ENCODE peak calls at places on chromosomes 12 and 14, in seven cellular contexts. One of them, this sample, is unnamed.

GRCh38 chr12:18045446-18046001 is 44.5 kb downstream of the RERGL start:
- DNase-seq in endothelial cell of umbilical vein: no peak
- DNase-seq in pancreas: no peak
- DNase-seq in tibial artery: no peak
- DNase-seq in AG04450: no peak
- DNase-seq in mucosa of descending colon: no peak
- DNase-seq in astrocyte of the spinal cord: no peak
- DNase-seq in this sample: no peak

GRCh38 chr12:43937947-43938346 is 102.1 kb downstream of the TMEM117 start:
- DNase-seq in AG04450: no peak
- DNase-seq in endothelial cell of umbilical vein: peak
- DNase-seq in tibial artery: no peak
- DNase-seq in pancreas: no peak
- DNase-seq in mucosa of descending colon: no peak
- DNase-seq in astrocyte of the spinal cord: no peak
- DNase-seq in this sample: no peak

GRCh38 chr14:67814826-67815225 is 1.6 kb downstream of the ZFYVE26 start:
- DNase-seq in astrocyte of the spinal cord: no peak
- DNase-seq in mucosa of descending colon: no peak
- DNase-seq in tibial artery: no peak
- DNase-seq in endothelial cell of umbilical vein: no peak
- DNase-seq in AG04450: no peak
- DNase-seq in pancreas: no peak
- DNase-seq in this sample: no peak

GRCh38 chr12:25684070-25684469 is 131.0 kb upstream of the LMNTD1 start:
- DNase-seq in endothelial cell of umbilical vein: no peak
- DNase-seq in astrocyte of the spinal cord: no peak
- DNase-seq in AG04450: no peak
- DNase-seq in mucosa of descending colon: no peak
- DNase-seq in pancreas: no peak
- DNase-seq in tibial artery: no peak
- DNase-seq in this sample: no peak

GRCh38 chr14:28941758-28942157 is 175.2 kb downstream of the FOXG1 start:
- DNase-seq in AG04450: no peak
- DNase-seq in astrocyte of the spinal cord: no peak
- DNase-seq in endothelial cell of umbilical vein: no peak
- DNase-seq in mucosa of descending colon: no peak
- DNase-seq in tibial artery: no peak
- DNase-seq in pancreas: no peak
- DNase-seq in this sample: no peak

GRCh38 chr14:106691601-106692291 is 1165.4 kb downstream of the TMEM121 start:
- DNase-seq in mucosa of descending colon: peak
- DNase-seq in AG04450: no peak
- DNase-seq in tibial artery: no peak
- DNase-seq in endothelial cell of umbilical vein: no peak
- DNase-seq in astrocyte of the spinal cord: no peak
- DNase-seq in pancreas: peak
- DNase-seq in this sample: peak

GRCh38 chr14:60720962-60721330 is 3.2 kb downstream of the SIX4 start:
- DNase-seq in mucosa of descending colon: no peak
- DNase-seq in tibial artery: no peak
- DNase-seq in AG04450: no peak
- DNase-seq in endothelial cell of umbilical vein: no peak
- DNase-seq in astrocyte of the spinal cord: no peak
- DNase-seq in pancreas: no peak
- DNase-seq in this sample: no peak

GRCh38 chr12:112096667-112097066 is 11.9 kb downstream of the NAA25 start:
- DNase-seq in tibial artery: no peak
- DNase-seq in endothelial cell of umbilical vein: peak
- DNase-seq in mucosa of descending colon: no peak
- DNase-seq in pancreas: no peak
- DNase-seq in astrocyte of the spinal cord: peak
- DNase-seq in AG04450: no peak
- DNase-seq in this sample: no peak

GRCh38 chr14:104805326-104805678 is 4.4 kb downstream of the ZBTB42 start:
- DNase-seq in pancreas: peak
- DNase-seq in astrocyte of the spinal cord: peak
- DNase-seq in tibial artery: no peak
- DNase-seq in endothelial cell of umbilical vein: no peak
- DNase-seq in AG04450: peak
- DNase-seq in mucosa of descending colon: no peak
- DNase-seq in this sample: no peak

GRCh38 chr14:104248203-104249055 is 110.0 kb downstream of the KIF26A start:
- DNase-seq in astrocyte of the spinal cord: no peak
- DNase-seq in mucosa of descending colon: no peak
- DNase-seq in AG04450: no peak
- DNase-seq in pancreas: no peak
- DNase-seq in tibial artery: no peak
- DNase-seq in endothelial cell of umbilical vein: no peak
- DNase-seq in this sample: no peak

GRCh38 chr12:126974779-126975178 is 1292.2 kb upstream of the TMEM132C start:
- DNase-seq in tibial artery: no peak
- DNase-seq in astrocyte of the spinal cord: no peak
- DNase-seq in AG04450: no peak
- DNase-seq in mucosa of descending colon: no peak
- DNase-seq in pancreas: no peak
- DNase-seq in endothelial cell of umbilical vein: no peak
- DNase-seq in this sample: no peak

GRCh38 chr12:122790393-122791075 is 16.2 kb downstream of the CCDC62 start:
- DNase-seq in pancreas: no peak
- DNase-seq in AG04450: no peak
- DNase-seq in tibial artery: no peak
- DNase-seq in astrocyte of the spinal cord: peak
- DNase-seq in endothelial cell of umbilical vein: no peak
- DNase-seq in mucosa of descending colon: no peak
- DNase-seq in this sample: no peak

GRCh38 chr14:103281496-103282231 is 52.4 kb upstream of the EIF5 start:
- DNase-seq in AG04450: no peak
- DNase-seq in mucosa of descending colon: peak
- DNase-seq in tibial artery: no peak
- DNase-seq in endothelial cell of umbilical vein: peak
- DNase-seq in astrocyte of the spinal cord: peak
- DNase-seq in pancreas: no peak
- DNase-seq in this sample: no peak

GRCh38 chr14:68636597-68636996 is 156.3 kb downstream of the ZFP36L1 start:
- DNase-seq in mucosa of descending colon: no peak
- DNase-seq in AG04450: no peak
- DNase-seq in endothelial cell of umbilical vein: no peak
- DNase-seq in astrocyte of the spinal cord: no peak
- DNase-seq in tibial artery: no peak
- DNase-seq in pancreas: no peak
- DNase-seq in this sample: no peak

GRCh38 chr12:57476162-57476992 is 3.3 kb downstream of the ARHGAP9 start:
- DNase-seq in AG04450: no peak
- DNase-seq in astrocyte of the spinal cord: no peak
- DNase-seq in mucosa of descending colon: no peak
- DNase-seq in endothelial cell of umbilical vein: no peak
- DNase-seq in tibial artery: no peak
- DNase-seq in pancreas: no peak
- DNase-seq in this sample: peak

GRCh38 chr12:57476993-57477709 is 2.5 kb downstream of the ARHGAP9 start:
- DNase-seq in AG04450: no peak
- DNase-seq in tibial artery: no peak
- DNase-seq in pancreas: no peak
- DNase-seq in endothelial cell of umbilical vein: no peak
- DNase-seq in mucosa of descending colon: no peak
- DNase-seq in astrocyte of the spinal cord: no peak
- DNase-seq in this sample: no peak

GRCh38 chr12:57477710-57478681 is 1.7 kb downstream of the ARHGAP9 start:
- DNase-seq in AG04450: no peak
- DNase-seq in mucosa of descending colon: no peak
- DNase-seq in astrocyte of the spinal cord: no peak
- DNase-seq in pancreas: no peak
- DNase-seq in endothelial cell of umbilical vein: no peak
- DNase-seq in tibial artery: no peak
- DNase-seq in this sample: peak

GRCh38 chr12:57479376-57480115 is at the start of gene ARHGAP9:
- DNase-seq in mucosa of descending colon: no peak
- DNase-seq in endothelial cell of umbilical vein: no peak
- DNase-seq in pancreas: no peak
- DNase-seq in tibial artery: no peak
- DNase-seq in AG04450: no peak
- DNase-seq in astrocyte of the spinal cord: no peak
- DNase-seq in this sample: no peak

GRCh38 chr12:57479043-57479375 is 657 bp downstream of the ARHGAP9 start:
- DNase-seq in endothelial cell of umbilical vein: no peak
- DNase-seq in pancreas: no peak
- DNase-seq in AG04450: no peak
- DNase-seq in astrocyte of the spinal cord: no peak
- DNase-seq in mucosa of descending colon: no peak
- DNase-seq in tibial artery: no peak
- DNase-seq in this sample: no peak
- H3K4me3 ChIP-seq in endothelial cell of umbilical vein: no peak
- H3K4me3 ChIP-seq in pancreas: no peak
- H3K4me3 ChIP-seq in AG04450: no peak
- H3K4me3 ChIP-seq in astrocyte of the spinal cord: no peak
- H3K4me3 ChIP-seq in mucosa of descending colon: no peak
- H3K4me3 ChIP-seq in tibial artery: no peak
- H3K4me3 ChIP-seq in this sample: no peak

DNA sequence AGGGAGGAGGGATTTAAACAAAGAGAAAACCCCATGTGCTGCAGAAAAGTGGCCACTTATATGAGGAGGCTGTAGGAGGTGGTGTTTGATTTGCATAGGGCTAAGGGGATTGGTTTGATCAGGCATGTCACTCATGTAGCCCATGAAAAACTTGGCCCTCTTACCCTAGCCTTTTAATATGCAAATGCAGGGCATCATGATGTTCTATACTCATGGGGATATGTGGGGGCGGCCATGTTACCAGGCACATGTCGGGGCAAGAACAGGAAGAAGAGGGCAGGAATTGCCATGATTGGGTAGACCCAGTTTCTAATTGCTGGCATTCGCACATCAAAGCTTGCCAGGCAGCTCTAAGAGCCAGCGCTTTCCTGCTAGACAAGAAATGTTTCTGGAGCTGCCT is 28.8 kb downstream of the KLRK1 start:
- DNase-seq in endothelial cell of umbilical vein: no peak
- DNase-seq in astrocyte of the spinal cord: no peak
- DNase-seq in AG04450: no peak
- DNase-seq in tibial artery: no peak
- DNase-seq in mucosa of descending colon: no peak
- DNase-seq in pancreas: no peak
- DNase-seq in this sample: no peak
- H3K4me3 ChIP-seq in endothelial cell of umbilical vein: no peak
- H3K4me3 ChIP-seq in astrocyte of the spinal cord: no peak
- H3K4me3 ChIP-seq in AG04450: no peak
- H3K4me3 ChIP-seq in tibial artery: no peak
- H3K4me3 ChIP-seq in mucosa of descending colon: no peak
- H3K4me3 ChIP-seq in pancreas: no peak
- H3K4me3 ChIP-seq in this sample: no peak

GRCh38 chr14:77561881-77562280 is 54.6 kb downstream of the SPTLC2 start:
- DNase-seq in AG04450: no peak
- DNase-seq in tibial artery: no peak
- DNase-seq in endothelial cell of umbilical vein: no peak
- DNase-seq in mucosa of descending colon: no peak
- DNase-seq in astrocyte of the spinal cord: no peak
- DNase-seq in pancreas: no peak
- DNase-seq in this sample: no peak

GRCh38 chr14:77562681-77563080 is 53.8 kb downstream of the SPTLC2 start:
- DNase-seq in endothelial cell of umbilical vein: no peak
- DNase-seq in AG04450: peak
- DNase-seq in astrocyte of the spinal cord: peak
- DNase-seq in mucosa of descending colon: no peak
- DNase-seq in pancreas: no peak
- DNase-seq in tibial artery: no peak
- DNase-seq in this sample: no peak

GRCh38 chr14:77556946-77557345 is 58.3 kb upstream of the ISM2 start:
- DNase-seq in mucosa of descending colon: no peak
- DNase-seq in endothelial cell of umbilical vein: no peak
- DNase-seq in pancreas: no peak
- DNase-seq in tibial artery: no peak
- DNase-seq in astrocyte of the spinal cord: no peak
- DNase-seq in AG04450: no peak
- DNase-seq in this sample: no peak

GRCh38 chr14:77557391-77557790 is 58.8 kb upstream of the ISM2 start:
- DNase-seq in pancreas: no peak
- DNase-seq in endothelial cell of umbilical vein: no peak
- DNase-seq in astrocyte of the spinal cord: no peak
- DNase-seq in mucosa of descending colon: no peak
- DNase-seq in AG04450: no peak
- DNase-seq in tibial artery: no peak
- DNase-seq in this sample: no peak

GRCh38 chr14:77559381-77559780 is 57.1 kb downstream of the SPTLC2 start:
- DNase-seq in AG04450: no peak
- DNase-seq in pancreas: no peak
- DNase-seq in mucosa of descending colon: no peak
- DNase-seq in astrocyte of the spinal cord: no peak
- DNase-seq in endothelial cell of umbilical vein: peak
- DNase-seq in tibial artery: no peak
- DNase-seq in this sample: no peak
- H3K4me3 ChIP-seq in AG04450: no peak
- H3K4me3 ChIP-seq in pancreas: no peak
- H3K4me3 ChIP-seq in mucosa of descending colon: no peak
- H3K4me3 ChIP-seq in astrocyte of the spinal cord: no peak
- H3K4me3 ChIP-seq in endothelial cell of umbilical vein: no peak
- H3K4me3 ChIP-seq in tibial artery: no peak
- H3K4me3 ChIP-seq in this sample: no peak

DNA sequence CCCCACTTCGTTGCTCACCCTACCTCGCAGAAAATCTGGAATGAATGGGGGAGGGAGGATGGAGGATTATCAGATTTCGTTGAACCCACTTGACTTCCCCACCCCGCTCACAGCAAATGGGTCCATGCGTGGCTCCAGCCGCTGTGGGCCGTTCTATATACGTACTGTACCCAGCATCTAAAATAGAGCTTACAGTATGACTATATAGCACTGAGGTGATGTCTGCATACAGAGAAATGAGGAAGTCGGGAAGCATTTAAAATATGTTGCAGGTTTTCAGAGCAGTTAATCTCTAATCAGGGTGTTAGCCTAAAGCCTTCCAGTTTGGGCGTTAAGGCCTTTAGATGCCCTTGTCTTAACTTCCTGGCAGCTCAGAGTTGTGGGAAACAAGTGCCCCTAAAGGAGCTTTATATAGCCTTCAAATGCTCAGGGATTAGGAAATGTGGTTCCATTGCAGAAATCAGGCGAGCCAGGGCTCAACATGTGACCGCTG is 1.4 kb downstream of the BICDL1 start:
- DNase-seq in AG04450: no peak
- DNase-seq in pancreas: no peak
- DNase-seq in tibial artery: no peak
- DNase-seq in mucosa of descending colon: no peak
- DNase-seq in endothelial cell of umbilical vein: no peak
- DNase-seq in astrocyte of the spinal cord: no peak
- DNase-seq in this sample: no peak
- H3K4me3 ChIP-seq in AG04450: no peak
- H3K4me3 ChIP-seq in pancreas: no peak
- H3K4me3 ChIP-seq in tibial artery: no peak
- H3K4me3 ChIP-seq in mucosa of descending colon: no peak
- H3K4me3 ChIP-seq in endothelial cell of umbilical vein: no peak
- H3K4me3 ChIP-seq in astrocyte of the spinal cord: no peak
- H3K4me3 ChIP-seq in this sample: no peak

This sample was measured in HL-60.